ENCODE peak calls at places on chromosome 14, in six cellular contexts. C is IMR-90; O is CD8-positive, alpha-beta T cell; I is astrocyte; Q is colonic mucosa; A is GM23338. H is an unnamed sample.

GRCh38 chr14:70168401-70168800 is 20.4 kb downstream of the SLC8A3 start:
- DNase-seq in I (no peak), O (no peak), C (no peak), Q (no peak), A (no peak), H (no peak)

GRCh38 chr14:71166434-71166833 is 259.2 kb downstream of the PCNX1 start:
- DNase-seq in C (peak; percentile 85), Q (peak; percentile 79), A (peak; percentile 86), O (no peak), I (peak; percentile 70), H (no peak)

GRCh38 chr14:85159726-85160125 is 370.2 kb upstream of the FLRT2 start:
- DNase-seq in O (no peak), I (no peak), A (no peak), Q (no peak), C (no peak), H (no peak)

GRCh38 chr14:24426912-24427536 is 2.4 kb downstream of the CBLN3 start:
- DNase-seq in O (no peak), A (peak; percentile 74), C (no peak), I (no peak), Q (peak; percentile 79), H (no peak)

GRCh38 chr14:90556050-90556477 is 159.2 kb downstream of the CALM1 start:
- DNase-seq in C (no peak), I (peak; percentile 11), A (peak; percentile 84), Q (peak; percentile 23), O (no peak), H (no peak)

GRCh38 chr14:98192946-98193345 is 1079.1 kb downstream of the BCL11B start:
- DNase-seq in O (no peak), C (no peak), Q (no peak), A (no peak), I (no peak), H (no peak)

GRCh38 chr14:80055912-80056801 is 155.1 kb downstream of the DIO2 start:
- DNase-seq in O (no peak), A (peak; percentile 70), C (peak; percentile 78), Q (peak; percentile 24), I (peak; percentile 46), H (peak; percentile 34)

GRCh38 chr14:67031920-67032774 is 157.1 kb upstream of the GARIN2 start:
- DNase-seq in I (no peak), A (peak; percentile 33), Q (no peak), C (no peak), O (no peak), H (no peak)

GRCh38 chr14:92877757-92878431 is 45.1 kb upstream of the CHGA start:
- DNase-seq in O (no peak), A (peak; percentile 51), I (no peak), C (no peak), Q (no peak), H (no peak)

GRCh38 chr14:21133896-21134295 is 22.0 kb downstream of the OR5AU1 start:
- DNase-seq in Q (no peak), O (no peak), C (no peak), I (no peak), A (peak; percentile 70), H (no peak)

GRCh38 chr14:38217538-38217937 is 9.8 kb downstream of the SSTR1 start:
- DNase-seq in C (no peak), Q (no peak), I (no peak), O (no peak), A (peak; percentile 38), H (no peak)

GRCh38 chr14:104870368-104871144 is 5.5 kb downstream of the CEP170B start:
- DNase-seq in C (no peak), Q (no peak), I (no peak), A (peak; percentile 68), O (no peak), H (peak; percentile 37)

GRCh38 chr14:77140937-77141591 is 527 bp downstream of the ZDHHC22 start:
- DNase-seq in O (no peak), Q (no peak), A (peak; percentile 87), C (peak; percentile 18), I (peak; percentile 23), H (peak; percentile 61)

GRCh38 chr14:34649344-34649743 is 19.4 kb upstream of the SNX6 start:
- DNase-seq in O (no peak), C (peak; percentile 97), I (peak; percentile 92), A (no peak), Q (no peak), H (no peak)

GRCh38 chr14:57209561-57209960 is 59.1 kb downstream of the EXOC5 start:
- DNase-seq in I (peak; percentile 68), C (peak; percentile 73), O (no peak), A (no peak), Q (no peak), H (no peak)

GRCh38 chr14:77007975-77008421 is 20.5 kb downstream of the IRF2BPL start:
- DNase-seq in C (no peak), A (no peak), O (no peak), Q (peak; percentile 89), I (no peak), H (peak; percentile 86)

GRCh38 chr14:64730061-64730440 is 25.8 kb downstream of the PLEKHG3 start:
- DNase-seq in Q (no peak), O (no peak), A (no peak), I (no peak), C (no peak), H (no peak)

GRCh38 chr14:103542545-103543088 is 13.6 kb downstream of the TRMT61A start:
- DNase-seq in Q (no peak), O (no peak), C (no peak), A (peak; percentile 94), I (no peak), H (peak; percentile 50)

GRCh38 chr14:24185015-24185414 is 3.6 kb downstream of the IPO4 start:
- DNase-seq in A (no peak), O (no peak), I (no peak), Q (no peak), C (no peak), H (no peak)

GRCh38 chr14:56886471-56887062 is 76.3 kb upstream of the OTX2 start:
- DNase-seq in C (no peak), A (no peak), O (no peak), I (no peak), Q (no peak), H (no peak)

GRCh38 chr14:77955816-77956796 is 156.2 kb downstream of the ADCK1 start:
- DNase-seq in A (no peak), I (no peak), Q (no peak), O (no peak), C (no peak), H (no peak)

GRCh38 chr14:54814076-54814475 is 88.5 kb downstream of the GCH1 start:
- DNase-seq in O (no peak), I (no peak), A (peak; percentile 73), Q (no peak), C (no peak), H (peak; percentile 21)

GRCh38 chr14:38951451-38951850 is 151.6 kb downstream of the SEC23A start:
- DNase-seq in I (peak; percentile 70), O (no peak), A (no peak), C (peak; percentile 38), Q (no peak), H (no peak)

GRCh38 chr14:78164226-78164853 is 5.8 kb upstream of the NRXN3 start:
- DNase-seq in Q (peak; percentile 48), A (peak; percentile 90), I (no peak), C (no peak), O (no peak), H (peak; percentile 64)

DNA sequence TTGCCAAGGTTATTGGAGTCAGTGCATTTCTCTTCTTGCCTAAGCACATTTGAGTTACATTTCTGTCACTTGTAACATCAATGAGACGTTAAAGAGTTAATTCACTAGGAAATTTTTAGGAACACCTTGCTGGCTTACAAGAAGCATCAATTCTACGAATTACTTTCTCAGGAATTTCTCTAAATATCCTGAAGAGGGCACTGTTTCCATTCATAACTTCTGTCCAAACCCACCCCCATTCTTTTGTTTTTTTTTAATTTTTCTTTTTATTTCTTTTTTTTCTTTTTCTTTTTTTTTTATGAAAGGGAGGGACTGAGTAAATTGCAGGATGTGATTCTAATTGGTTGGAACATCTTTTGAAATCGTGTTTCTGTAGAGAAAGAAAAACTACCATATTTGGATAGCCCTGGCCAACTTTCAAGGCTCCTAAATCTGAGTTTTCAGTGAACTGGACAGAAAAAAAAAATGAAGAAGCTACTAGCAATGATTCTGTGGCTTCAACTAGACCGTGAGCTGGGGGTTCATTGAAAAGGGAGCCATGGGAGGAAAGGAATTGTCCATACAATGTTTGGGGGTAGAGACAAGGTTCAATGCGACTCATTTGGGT is 285.3 kb downstream of the DAD1 start:
- DNase-seq in C (peak; percentile 50), I (no peak), O (no peak), A (peak; percentile 61), Q (no peak), H (no peak)
- TF ChIP-seq CTCF in C (peak; percentile 64), I (peak; percentile 55), O (no peak), A (peak; percentile 62), Q (peak; percentile 47), H (no peak)

GRCh38 chr14:101187816-101188570 is 284.5 kb upstream of the RTL1 start:
- DNase-seq in A (peak; percentile 18), C (no peak), O (no peak), Q (no peak), I (no peak), H (no peak)
- TF ChIP-seq CTCF in A (no peak), C (no peak), O (no peak), Q (no peak), I (no peak), H (no peak)

GRCh38 chr14:100738704-100739131 is 12.0 kb downstream of the DLK1 start:
- DNase-seq in C (no peak), A (no peak), O (no peak), I (no peak), Q (no peak), H (no peak)

GRCh38 chr14:100740196-100740825 is 13.6 kb downstream of the DLK1 start:
- DNase-seq in Q (no peak), C (no peak), A (no peak), I (no peak), O (no peak), H (no peak)

GRCh38 chr14:100741956-100742355 is 15.3 kb downstream of the DLK1 start:
- DNase-seq in O (no peak), Q (no peak), C (no peak), I (no peak), A (no peak), H (no peak)

GRCh38 chr14:100739306-100739705 is 12.6 kb downstream of the DLK1 start:
- DNase-seq in I (no peak), C (no peak), A (no peak), Q (no peak), O (no peak), H (no peak)

DNA sequence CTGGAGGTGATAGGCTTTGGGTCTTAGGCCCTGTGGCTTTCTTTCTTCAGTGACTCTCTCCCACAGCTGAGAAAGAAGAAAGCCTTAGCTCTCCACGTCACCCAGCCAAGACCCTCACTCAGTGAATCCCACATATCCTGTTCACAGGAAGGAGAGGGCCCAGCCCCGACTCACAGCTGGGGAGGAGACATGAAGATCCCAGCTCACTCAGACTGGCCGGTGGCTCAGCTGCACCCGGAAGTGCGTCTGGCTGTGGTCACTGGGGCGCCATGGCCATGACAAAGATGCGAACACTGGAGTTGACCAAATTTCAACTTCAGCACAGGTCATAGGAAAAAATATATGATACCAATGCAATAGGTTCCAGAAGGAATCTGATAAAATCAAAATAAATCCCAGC is 14.2 kb downstream of the DLK1 start:
- DNase-seq in I (no peak), A (no peak), Q (no peak), C (no peak), O (no peak), H (no peak)
- TF ChIP-seq CTCF in I (no peak), A (no peak), Q (no peak), C (no peak), O (no peak), H (no peak)

DNA sequence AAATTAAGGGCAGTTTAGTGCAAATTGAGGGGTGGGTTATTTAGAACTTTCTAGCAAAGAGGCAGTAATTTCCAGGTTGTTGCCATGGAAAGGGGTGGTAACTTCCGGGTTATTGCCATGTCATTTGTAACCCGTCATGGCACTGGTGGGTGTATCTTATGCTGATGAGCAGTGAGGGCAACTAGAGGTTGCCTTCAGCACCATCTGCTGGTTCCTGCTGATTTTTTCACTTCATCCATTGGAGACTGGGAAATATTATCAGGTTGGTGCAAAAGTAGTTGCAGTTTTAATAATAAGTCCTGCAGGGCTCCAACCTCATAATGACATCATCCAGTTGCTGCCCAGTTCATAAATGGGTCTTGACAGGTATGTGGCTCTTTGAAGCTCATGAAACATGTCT is 24.4 kb upstream of the SERPINA4 start:
- DNase-seq in I (no peak), Q (no peak), C (no peak), O (no peak), A (peak; percentile 47), H (no peak)
- TF ChIP-seq CTCF in I (no peak), Q (no peak), C (no peak), O (no peak), A (peak; percentile 48), H (no peak)

H was measured in Calu3.